ENCODE peak calls at places on chromosomes 2 and 18, in eight cellular contexts. X is AG04450, T is fibroblast of villous mesenchyme, S is fibroblast of lung, P is heart left ventricle, W is SK-N-SH, A is dorsolateral prefrontal cortex, Z is hepatocyte. F is an unnamed sample.

GRCh38 chr2:73415906-73416305 is 30.3 kb downstream of the ALMS1 start:
- DNase-seq in X (no peak), T (no peak), S (peak; percentile 34), P (no peak), W (no peak), A (no peak), Z (no peak), F (no peak)

GRCh38 chr2:211609127-211609526 is 929.5 kb downstream of the ERBB4 start:
- DNase-seq in X (no peak), T (no peak), S (no peak), P (no peak), W (no peak), A (no peak), Z (peak; percentile 8), F (no peak)

GRCh38 chr2:11074246-11074820 is 80.9 kb upstream of the SLC66A3 start:
- DNase-seq in X (no peak), T (no peak), S (no peak), P (no peak), W (no peak), A (no peak), Z (no peak), F (no peak)

GRCh38 chr2:55026202-55026601 is 24.0 kb downstream of the RTN4 start:
- DNase-seq in X (no peak), T (peak; percentile 61), S (no peak), P (no peak), W (no peak), A (no peak), Z (no peak), F (no peak)

GRCh38 chr2:69238449-69239031 is 148.5 kb downstream of the GFPT1 start:
- DNase-seq in X (peak; percentile 89), T (peak; percentile 88), S (peak; percentile 80), P (no peak), W (no peak), A (no peak), Z (no peak), F (peak; percentile 89)

GRCh38 chr2:191789791-191790190 is 57.1 kb downstream of the CAVIN2 start:
- DNase-seq in X (no peak), T (no peak), S (peak; percentile 84), P (no peak), W (no peak), A (no peak), Z (no peak), F (no peak)

GRCh38 chr2:168740360-168740759 is 62.1 kb upstream of the NOSTRIN start:
- DNase-seq in X (no peak), T (no peak), S (peak; percentile 61), P (no peak), W (no peak), A (no peak), Z (no peak), F (no peak)

GRCh38 chr2:237022533-237022932 is 63.2 kb upstream of the COPS8 start:
- DNase-seq in X (no peak), T (no peak), S (no peak), P (no peak), W (no peak), A (no peak), Z (no peak), F (no peak)

GRCh38 chr2:234451852-234452625 is 44.8 kb downstream of the ARL4C start:
- DNase-seq in X (peak; percentile 87), T (peak; percentile 93), S (peak; percentile 98), P (no peak), W (no peak), A (no peak), Z (peak; percentile 28), F (peak; percentile 71)

GRCh38 chr2:165660361-165660760 is 133.7 kb downstream of the GALNT3 start:
- DNase-seq in X (no peak), T (no peak), S (no peak), P (no peak), W (no peak), A (no peak), Z (no peak), F (no peak)

GRCh38 chr2:85560812-85561279 is 447 bp downstream of the GGCX start:
- DNase-seq in X (no peak), T (peak; percentile 24), S (no peak), P (no peak), W (no peak), A (no peak), Z (no peak), F (no peak)

GRCh38 chr2:83063933-83064332 is 1395.1 kb downstream of the SUCLG1 start:
- DNase-seq in X (no peak), T (no peak), S (no peak), P (no peak), W (no peak), A (no peak), Z (no peak), F (no peak)

GRCh38 chr2:106293379-106293778 is 99.3 kb upstream of the UXS1 start:
- DNase-seq in X (no peak), T (no peak), S (no peak), P (no peak), W (no peak), A (no peak), Z (no peak), F (no peak)

GRCh38 chr2:60053791-60054190 is 499.7 kb downstream of the BCL11A start:
- DNase-seq in X (no peak), T (no peak), S (no peak), P (no peak), W (no peak), A (no peak), Z (no peak), F (no peak)

GRCh38 chr2:97967216-97967592 is 28.5 kb downstream of the TMEM131 start:
- DNase-seq in X (no peak), T (no peak), S (no peak), P (no peak), W (no peak), A (no peak), Z (no peak), F (no peak)
- H3K4me3 ChIP-seq in X (no peak overlapping the region), T (no peak overlapping the region), S (no peak overlapping the region), P (no peak overlapping the region), W (no peak overlapping the region), A (no peak overlapping the region), Z (no peak overlapping the region), F (no peak overlapping the region)

GRCh38 chr2:134711622-134712125 is 7.1 kb downstream of the TMEM163 start:
- DNase-seq in X (no peak), T (no peak), S (no peak), P (no peak), W (no peak), A (no peak), Z (no peak), F (no peak)
- TF ChIP-seq CTCF in X (no peak), T (no peak), S (no peak), P (no peak), W (no peak), A (no peak), Z (no peak), F (no peak)

DNA sequence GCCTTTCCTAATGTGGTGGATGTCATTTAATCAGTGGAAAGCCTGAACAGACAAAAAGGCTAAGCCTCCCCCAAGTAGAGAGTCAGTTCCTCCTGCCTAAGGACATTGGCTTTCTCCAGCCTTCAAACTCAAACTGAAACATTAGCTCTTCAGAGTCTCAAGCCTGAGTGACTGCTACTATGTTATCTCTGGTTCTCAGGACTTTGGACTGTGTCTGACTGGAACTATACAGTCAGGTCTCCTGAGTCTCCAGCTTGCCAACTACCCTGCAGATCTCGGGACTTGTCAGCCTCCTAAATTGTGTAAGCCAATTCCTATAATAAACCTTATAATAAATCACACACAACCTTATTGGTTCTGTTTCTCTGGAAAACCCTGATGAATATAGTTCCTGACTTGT is 12.6 kb downstream of the HYCC2 start:
- DNase-seq in X (no peak), T (no peak), S (no peak), P (no peak), W (no peak), A (no peak), Z (peak; percentile 50), F (no peak)
- H3K4me3 ChIP-seq in X (no peak overlapping the region), T (no peak overlapping the region), S (no peak overlapping the region), P (no peak overlapping the region), W (no peak overlapping the region), A (no peak overlapping the region), Z (no peak overlapping the region), F (no peak overlapping the region)

GRCh38 chr2:174198846-174199564 is 49.3 kb downstream of the OLA1 start:
- DNase-seq in X (no peak), T (peak; percentile 15), S (peak; percentile 53), P (no peak), W (no peak), A (no peak), Z (no peak), F (peak; percentile 19)
- TF ChIP-seq CTCF in X (no peak), T (no peak), S (no peak), P (no peak), W (no peak), A (no peak), Z (no peak), F (no peak)

GRCh38 chr18:25248755-25249154 is 103.2 kb downstream of the ZNF521 start:
- DNase-seq in X (no peak), T (peak; percentile 59), S (no peak), P (no peak), W (no peak), A (no peak), Z (no peak), F (no peak)
- H3K4me3 ChIP-seq in X (no peak overlapping the region), T (no peak overlapping the region), S (no peak overlapping the region), P (no peak overlapping the region), W (no peak overlapping the region), A (no peak overlapping the region), Z (no peak overlapping the region), F (no peak overlapping the region)

GRCh38 chr18:69480460-69480859 is 79.8 kb downstream of the DOK6 start:
- DNase-seq in X (no peak), T (no peak), S (no peak), P (no peak), W (no peak), A (no peak), Z (no peak), F (no peak)

GRCh38 chr18:69483574-69483973 is 82.9 kb downstream of the DOK6 start:
- DNase-seq in X (no peak), T (no peak), S (no peak), P (no peak), W (no peak), A (no peak), Z (no peak), F (no peak)

GRCh38 chr18:69487488-69488394 is 87.1 kb downstream of the DOK6 start:
- DNase-seq in X (no peak), T (no peak), S (no peak), P (no peak), W (no peak), A (no peak), Z (no peak), F (no peak)

GRCh38 chr18:69490072-69490471 is 89.4 kb downstream of the DOK6 start:
- DNase-seq in X (no peak), T (no peak), S (no peak), P (no peak), W (no peak), A (no peak), Z (no peak), F (no peak)

DNA sequence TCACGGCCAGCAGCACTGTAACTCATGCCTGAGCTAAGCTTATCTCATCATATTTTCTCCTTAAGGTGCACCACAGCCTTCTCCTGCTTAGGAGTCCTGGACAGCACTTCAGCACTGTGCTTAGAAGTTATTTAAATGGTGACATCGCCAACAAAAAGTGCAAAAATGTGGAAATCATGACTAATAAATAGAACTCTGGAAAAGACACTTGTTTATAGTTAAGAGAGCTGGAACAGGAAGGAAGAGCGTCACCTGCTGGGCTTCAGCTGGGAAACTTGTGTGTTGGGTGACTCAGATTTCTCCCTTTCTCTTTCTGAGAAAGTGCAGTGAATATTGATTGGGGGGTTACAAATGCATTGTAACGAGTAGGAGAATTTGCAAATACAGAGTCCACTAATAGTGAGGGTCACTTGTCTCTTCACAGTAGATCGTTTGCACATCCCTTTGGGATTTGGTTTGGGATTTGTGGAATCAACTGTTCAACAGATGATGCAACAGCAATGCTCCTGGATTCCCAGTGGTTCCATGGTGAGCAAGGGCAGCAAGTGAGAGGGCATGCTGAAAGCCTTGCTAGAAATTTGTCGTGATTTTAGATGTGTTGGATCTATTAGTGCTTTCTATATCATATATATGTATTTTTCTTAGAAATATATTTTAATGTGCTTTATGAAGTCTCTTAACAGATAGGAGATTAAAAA is 84.2 kb downstream of the DOK6 start:
- DNase-seq in X (peak; percentile 18), T (peak; percentile 70), S (peak; percentile 61), P (no peak), W (no peak), A (no peak), Z (no peak), F (peak; percentile 29)
- TF ChIP-seq CTCF in X (peak; percentile 47), T (peak; percentile 50), S (peak; percentile 37), P (no peak), W (peak; percentile 54), A (no peak), Z (peak; percentile 21), F (peak; percentile 51)